ENCODE peak calls at places on chromosomes 3 and 15, in seven cellular contexts. L, M, O, Z, Q, F and G are unnamed samples.
A peak's percentile ranks its signal among the peaks of the same experiment; 100 is the strongest.

GRCh38 chr3:33067484-33067883 is 29.5 kb downstream of the GLB1 start:
- DNase-seq in Z (no peak), Q (no peak), L (no peak), F (no peak), M (no peak), O (no peak), G (no peak)

GRCh38 chr3:45972534-45973402 is 22.9 kb downstream of the FYCO1 start:
- DNase-seq in Z (no peak), Q (no peak), O (no peak), L (no peak), F (no peak), M (no peak), G (no peak)

GRCh38 chr3:134406331-134407246 is 32.3 kb upstream of the AMOTL2 start:
- DNase-seq in Q (no peak), L (peak; percentile 90), F (peak; percentile 78), Z (peak; percentile 60), M (peak; percentile 60), O (no peak), G (peak; percentile 74)

GRCh38 chr3:117019082-117019713 is 309.6 kb downstream of the TUSC7 start:
- DNase-seq in F (peak; percentile 54), Z (peak; percentile 17), Q (peak; percentile 43), O (no peak), L (peak; percentile 83), M (no peak), G (peak; percentile 49)

GRCh38 chr3:82100378-82100777 is 338.9 kb upstream of the GBE1 start:
- DNase-seq in Z (no peak), M (no peak), F (no peak), L (no peak), Q (no peak), O (no peak), G (no peak)

GRCh38 chr15:46708226-46708625 is 1009.1 kb upstream of the SEMA6D start:
- DNase-seq in Z (no peak), O (no peak), M (no peak), L (no peak), Q (no peak), F (no peak), G (no peak)

GRCh38 chr3:56790016-56790950 is 11.5 kb downstream of the ARHGEF3 start:
- DNase-seq in L (no peak), O (no peak), Q (no peak), M (no peak), Z (no peak), F (no peak), G (no peak)

GRCh38 chr3:78718707-78719106 is 1049.1 kb downstream of the ROBO1 start:
- DNase-seq in Q (no peak), M (no peak), O (no peak), F (no peak), L (no peak), Z (no peak), G (no peak)

GRCh38 chr3:1380926-1381646 is 288.3 kb downstream of the CNTN6 start:
- DNase-seq in Z (no peak), F (no peak), L (no peak), M (no peak), O (no peak), Q (peak; percentile 35), G (no peak)

GRCh38 chr3:15815696-15816095 is 17.9 kb upstream of the ANKRD28 start:
- DNase-seq in F (no peak), L (peak; percentile 6), Z (no peak), M (no peak), O (no peak), Q (no peak), G (peak; percentile 42)

GRCh38 chr3:99901200-99901926 is 83.7 kb downstream of the CMSS1 start:
- DNase-seq in L (peak; percentile 36), O (no peak), M (no peak), Z (no peak), F (no peak), Q (no peak), G (peak; percentile 66)

GRCh38 chr3:117912352-117912751 is 1122.3 kb downstream of the IGSF11 start:
- DNase-seq in Q (no peak), Z (no peak), L (no peak), M (no peak), F (no peak), O (no peak), G (no peak)

GRCh38 chr15:66894986-66895780 is 170.2 kb upstream of the SMAD3 start:
- DNase-seq in Z (no peak), M (no peak), Q (no peak), O (no peak), F (no peak), L (no peak), G (no peak)

GRCh38 chr15:63519548-63520178 is 15.3 kb downstream of the USP3 start:
- DNase-seq in Z (no peak), F (no peak), Q (no peak), M (no peak), L (no peak), O (no peak), G (no peak)

GRCh38 chr15:65423150-65423976 is 616 bp upstream of the IGDCC4 start:
- DNase-seq in Z (no peak), Q (no peak), M (no peak), O (no peak), F (no peak), L (peak; percentile 4), G (no peak)

GRCh38 chr3:149368850-149369497 is 8.5 kb downstream of the TM4SF1 start:
- DNase-seq in F (no peak), Z (no peak), Q (no peak), M (no peak), L (peak; percentile 77), O (no peak), G (no peak)